ENCODE peak calls at places on chromosomes 11 and 22, in ten cellular contexts. Y is activated CD4-positive, alpha-beta memory T cell treated with anti-CD3 and anti-CD28 coated beads for 36 hours; A is left ventricle myocardium inferior; N is activated CD8-positive, alpha-beta T cell treated with anti-CD3 and anti-CD28 coated beads for 36 hours; S is iris pigment epithelial cell; Q is Caco-2; T is stimulated activated CD4-positive, alpha-beta T cell treated with anti-CD3 and anti-CD28 coated beads, Interleukin-2, amount 100 ng/mL, for 48 hours; Z is uterus; W is immature natural killer cell; F is heart right ventricle. C is an unnamed sample.
A peak's percentile ranks its signal among the peaks of the same experiment; 100 is the strongest.

GRCh38 chr11:9748361-9748970 is 84.6 kb downstream of the SWAP70 start:
- DNase-seq in Z (no peak), Y (peak; percentile 79), T (peak; percentile 35), N (peak; percentile 79), A (no peak), Q (peak; percentile 70), W (peak; percentile 68), F (no peak), S (peak; percentile 82), C (peak; percentile 82)

GRCh38 chr22:31737932-31738331 is 12.0 kb downstream of the PRR14L start:
- DNase-seq in Z (no peak), N (no peak), A (no peak), S (no peak), W (no peak), F (no peak), Q (no peak), Y (no peak), T (no peak), C (no peak)

GRCh38 chr22:25548866-25549464 is 15.5 kb upstream of the GRK3 start:
- DNase-seq in F (no peak), T (no peak), Y (no peak), W (no peak), S (no peak), Q (no peak), A (no peak), Z (no peak), N (no peak), C (no peak)

GRCh38 chr11:134538793-134539192 is 126.8 kb upstream of the B3GAT1 start:
- DNase-seq in T (no peak), Z (no peak), S (no peak), Q (no peak), A (no peak), N (no peak), F (no peak), Y (no peak), W (no peak), C (no peak)

GRCh38 chr22:25497269-25497668 is 67.2 kb upstream of the GRK3 start:
- DNase-seq in A (no peak), Z (no peak), Q (no peak), T (no peak), N (no peak), W (no peak), F (no peak), S (peak; percentile 18), Y (no peak), C (no peak)

GRCh38 chr22:28279888-28280287 is 360.8 kb upstream of the PITPNB start:
- DNase-seq in S (peak; percentile 18), Q (no peak), Z (no peak), F (no peak), W (no peak), Y (no peak), N (no peak), A (no peak), T (no peak), C (no peak)

GRCh38 chr11:63622318-63622717 is 8.1 kb upstream of the PLAAT3 start:
- DNase-seq in S (no peak), Q (peak; percentile 77), F (no peak), T (no peak), N (no peak), A (no peak), Y (no peak), Z (no peak), W (no peak), C (no peak)

GRCh38 chr11:110710520-110711381 is 1.5 kb downstream of the ARHGAP20 start:
- DNase-seq in F (peak; percentile 24), Z (peak; percentile 55), T (no peak), N (no peak), W (no peak), A (peak; percentile 23), Q (peak; percentile 28), S (peak; percentile 74), Y (no peak), C (no peak)

GRCh38 chr22:28435960-28436359 is 243.7 kb downstream of the TTC28 start:
- DNase-seq in A (no peak), F (no peak), W (no peak), Z (no peak), Q (no peak), Y (no peak), N (no peak), T (no peak), S (no peak), C (no peak)

GRCh38 chr11:114197799-114198500 is 98.2 kb upstream of the NNMT start:
- DNase-seq in F (peak; percentile 70), Y (no peak), A (peak; percentile 81), Z (peak; percentile 71), S (peak; percentile 99), W (no peak), T (no peak), Q (no peak), N (no peak), C (no peak)

GRCh38 chr11:111148116-111148515 is 97.4 kb upstream of the POU2AF2 start:
- DNase-seq in A (no peak), Q (no peak), F (no peak), W (no peak), Y (no peak), Z (no peak), N (no peak), S (peak; percentile 88), T (no peak), C (no peak)

GRCh38 chr11:1564535-1565172 is 7.4 kb downstream of the DUSP8 start:
- DNase-seq in A (peak; percentile 75), Z (peak; percentile 78), Q (no peak), T (no peak), N (no peak), W (no peak), Y (no peak), F (peak; percentile 69), S (peak; percentile 87), C (peak; percentile 66)

GRCh38 chr22:23891726-23892125 is 2.5 kb upstream of the MIF start:
- DNase-seq in N (no peak), T (no peak), S (no peak), Z (no peak), Y (no peak), F (no peak), Q (no peak), W (no peak), A (no peak), C (no peak)

GRCh38 chr11:11521306-11522002 is 100.4 kb downstream of the GALNT18 start:
- DNase-seq in F (no peak), T (no peak), Z (no peak), Y (peak; percentile 29), Q (no peak), W (no peak), A (no peak), S (no peak), N (peak; percentile 24), C (no peak)

GRCh38 chr11:59755701-59756495 is 722 bp downstream of the STX3 start:
- DNase-seq in W (peak; percentile 46), S (peak; percentile 79), Y (peak; percentile 64), Q (peak; percentile 85), T (no peak), N (peak; percentile 59), Z (peak; percentile 83), A (peak; percentile 65), F (peak; percentile 69), C (peak; percentile 82)

GRCh38 chr11:64206457-64207246 is at the start of gene FERMT3:
- DNase-seq in T (peak; percentile 59), N (peak; percentile 90), Q (no peak), A (peak; percentile 72), S (no peak), Y (peak; percentile 88), W (peak; percentile 66), F (peak; percentile 64), Z (no peak), C (peak; percentile 89)

GRCh38 chr22:45807156-45807915 is 135.7 kb downstream of the ATXN10 start:
- DNase-seq in S (peak; percentile 46), F (no peak), A (no peak), Z (no peak), W (no peak), N (no peak), Q (no peak), Y (no peak), T (no peak), C (no peak)

GRCh38 chr11:67301951-67302516 is 1.3 kb upstream of the SSH3 start:
- DNase-seq in N (no peak), Y (peak; percentile 9), T (no peak), Q (no peak), F (peak; percentile 62), S (peak; percentile 91), W (no peak), A (peak; percentile 64), Z (no peak), C (peak; percentile 55)

GRCh38 chr11:69918231-69918937 is 99.2 kb upstream of the FGF3 start:
- DNase-seq in Z (peak; percentile 43), A (peak; percentile 50), N (no peak), F (peak; percentile 64), Q (no peak), Y (no peak), W (no peak), S (no peak), T (no peak), C (peak; percentile 36)

GRCh38 chr11:14374922-14375630 is 16.1 kb upstream of the RRAS2 start:
- DNase-seq in F (no peak), T (no peak), A (no peak), N (peak; percentile 24), W (no peak), Q (no peak), Z (no peak), S (no peak), Y (peak; percentile 33), C (no peak)

GRCh38 chr11:117825538-117826359 is 1.2 kb upstream of the FXYD2 start:
- DNase-seq in Z (no peak), T (no peak), N (no peak), Y (peak; percentile 5), A (no peak), W (no peak), S (no peak), Q (no peak), F (no peak), C (peak; percentile 43)

GRCh38 chr11:32809313-32809712 is 14.9 kb upstream of the CCDC73 start:
- DNase-seq in Y (peak; percentile 71), T (peak; percentile 59), N (peak; percentile 82), Z (peak; percentile 37), F (peak; percentile 30), S (peak; percentile 79), Q (peak; percentile 83), W (peak; percentile 10), A (peak; percentile 37), C (peak; percentile 71)

GRCh38 chr11:91997178-91997577 is 227.4 kb upstream of the FAT3 start:
- DNase-seq in T (no peak), F (no peak), W (no peak), S (no peak), Y (no peak), Z (no peak), A (no peak), Q (no peak), N (no peak), C (no peak)

GRCh38 chr11:59199546-59200420 is 12.9 kb downstream of the MPEG1 start:
- DNase-seq in Z (no peak), F (no peak), Y (peak; percentile 51), W (no peak), Q (no peak), S (no peak), T (no peak), N (peak; percentile 72), A (no peak), C (no peak)

GRCh38 chr22:28885939-28886338 is 2.6 kb downstream of the ZNRF3 start:
- DNase-seq in F (no peak), S (no peak), Y (no peak), N (no peak), T (no peak), A (no peak), Q (peak; percentile 74), Z (no peak), W (no peak), C (no peak)

GRCh38 chr22:19121631-19122142 is 525 bp downstream of the DGCR2 start:
- DNase-seq in A (peak; percentile 66), Q (peak; percentile 57), Y (peak; percentile 38), T (peak; percentile 32), S (peak; percentile 49), W (peak; percentile 16), Z (peak; percentile 42), N (peak; percentile 36), F (peak; percentile 65), C (peak; percentile 77)

GRCh38 chr11:75442161-75442885 is 9.3 kb upstream of the KLHL35 start:
- DNase-seq in F (no peak), N (no peak), Q (no peak), Y (no peak), W (no peak), Z (no peak), S (no peak), T (no peak), A (no peak), C (no peak)

GRCh38 chr11:76974179-76974891 is 59.9 kb upstream of the B3GNT6 start:
- DNase-seq in F (no peak), T (no peak), Q (no peak), Y (no peak), A (no peak), Z (no peak), N (no peak), S (no peak), W (no peak), C (no peak)

C was measured in activated effector memory CD4-positive, alpha-beta T cell treated with anti-CD3 and anti-CD28 coated beads, Interleukin-2, amount 50 U/mL, for 16 hours.